ENCODE peak calls at places on chromosomes 13 and 19, in nine cellular contexts. A is heart right ventricle, T is HepG2, E is neuronal stem cell, C is neural progenitor cell, S is uterus, Z is transverse colon, N is pancreas, B is adrenal gland. P is an unnamed sample. For H3K36me3, the result is how much of the 10 kb centered on the place peaks cover.

GRCh38 chr13:49248433-49249002 is 793 bp downstream of the CDADC1 start:
- DNase-seq in A (no peak), T (peak), E (peak), C (peak), S (peak), Z (no peak), N (no peak), B (no peak), P (no peak)

GRCh38 chr19:10828981-10829821 is 6.8 kb downstream of the TMED1 start:
- DNase-seq in A (no peak), T (no peak), E (no peak), C (peak), S (no peak), Z (no peak), N (no peak), B (no peak), P (no peak)

GRCh38 chr19:17671906-17672305 is 16.2 kb downstream of the UNC13A start:
- DNase-seq in A (no peak), T (peak), E (no peak), C (peak), S (no peak), Z (no peak), N (no peak), B (no peak), P (no peak)

GRCh38 chr19:43643326-43643725 is 3.7 kb upstream of the CADM4 start:
- DNase-seq in A (no peak), T (no peak), E (no peak), C (no peak), S (no peak), Z (no peak), N (no peak), B (no peak), P (no peak)

GRCh38 chr19:4295972-4296771 is 6.0 kb downstream of the TMIGD2 start:
- DNase-seq in A (no peak), T (no peak), E (no peak), C (no peak), S (no peak), Z (peak), N (no peak), B (no peak), P (no peak)

GRCh38 chr13:23621316-23621645 is 51.1 kb downstream of the TNFRSF19 start:
- DNase-seq in A (no peak), T (peak), E (no peak), C (no peak), S (no peak), Z (no peak), N (no peak), B (peak), P (no peak)

GRCh38 chr19:12482505-12482886 is 2.1 kb downstream of the ZNF709 start:
- DNase-seq in A (no peak), T (no peak), E (no peak), C (no peak), S (no peak), Z (no peak), N (no peak), B (no peak), P (no peak)

GRCh38 chr13:99496322-99497142 is 4.7 kb upstream of the TM9SF2 start:
- DNase-seq in A (peak), T (peak), E (no peak), C (no peak), S (peak), Z (peak), N (no peak), B (peak), P (peak)

GRCh38 chr19:49224856-49225255 is 67.3 kb downstream of the TRPM4 start:
- DNase-seq in A (peak), T (peak), E (peak), C (peak), S (no peak), Z (peak), N (peak), B (peak), P (no peak)

DNA sequence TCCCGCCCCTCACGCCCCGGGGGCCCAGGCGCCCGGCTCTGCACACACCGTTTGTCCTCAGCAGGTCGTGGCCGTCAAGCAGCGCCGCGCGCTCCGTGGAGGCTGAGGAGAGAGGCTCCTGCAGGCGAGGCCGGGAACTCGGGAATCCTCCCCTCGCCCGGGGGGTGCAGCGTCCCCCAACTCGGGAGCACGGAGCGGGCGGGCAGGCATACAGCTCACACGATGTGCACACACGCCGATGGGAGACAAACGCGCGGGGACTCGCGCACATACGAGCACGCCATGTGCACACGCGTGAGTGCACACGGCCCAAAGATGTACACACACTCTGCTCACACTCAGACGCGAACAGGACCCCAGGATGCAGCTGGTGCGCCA is 703 bp downstream of the CLEC4G start:
- DNase-seq in A (no peak), T (no peak), E (no peak), C (no peak), S (no peak), Z (no peak), N (no peak), B (no peak), P (no peak)
- H3K36me3 ChIP-seq in A (under half), T (under half), E (under half), C (under half), S (under half), Z (under half), N (under half), B (under half), P (under half)

GRCh38 chr19:2081873-2082810 is 14.0 kb downstream of the MOB3A start:
- DNase-seq in A (no peak), T (no peak), E (no peak), C (no peak), S (no peak), Z (peak), N (no peak), B (no peak), P (peak)
- H3K36me3 ChIP-seq in A (half or more), T (under half), E (under half), C (under half), S (under half), Z (under half), N (under half), B (under half), P (half or more)

GRCh38 chr19:36090930-36091695 is 19.8 kb upstream of the OVOL3 start:
- DNase-seq in A (no peak), T (no peak), E (no peak), C (no peak), S (no peak), Z (no peak), N (no peak), B (no peak), P (no peak)
- H3K36me3 ChIP-seq in A (under half), T (half or more), E (half or more), C (under half), S (under half), Z (under half), N (under half), B (under half), P (under half)

DNA sequence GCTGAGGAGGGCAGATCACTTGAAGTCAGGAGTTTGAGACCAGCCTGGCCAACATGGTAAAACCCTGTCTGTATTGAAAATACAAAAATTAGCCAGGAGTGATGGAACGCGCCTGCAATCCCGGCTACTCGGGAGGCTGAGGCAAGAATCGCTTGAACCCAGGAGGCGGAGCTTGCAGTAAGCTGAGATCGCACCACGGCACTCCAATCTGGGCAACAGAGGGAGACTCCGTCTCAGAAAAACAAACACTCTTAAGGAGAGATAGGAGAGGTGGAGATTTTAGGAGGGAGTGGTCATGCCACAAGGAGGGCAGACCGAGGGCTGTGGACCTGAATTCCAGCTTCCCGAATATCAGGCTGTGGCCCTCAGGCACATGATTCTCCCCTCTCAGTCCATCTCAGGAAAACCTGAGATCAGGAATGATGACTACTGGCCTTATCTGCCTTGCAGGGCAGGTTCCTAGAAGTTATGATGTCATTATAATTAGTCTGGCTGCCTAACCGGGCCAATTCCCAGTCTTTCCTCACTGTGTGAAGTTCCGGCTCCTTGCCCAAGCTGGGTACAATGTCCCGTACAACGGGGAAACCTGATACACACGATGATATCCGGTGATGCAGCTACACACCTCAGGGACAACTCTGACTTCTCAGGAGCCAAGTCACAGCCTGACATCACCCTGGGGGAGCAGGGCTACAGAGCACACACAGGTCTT is 2.5 kb downstream of the SLC35E1 start:
- DNase-seq in A (no peak), T (no peak), E (no peak), C (no peak), S (no peak), Z (no peak), N (peak), B (no peak), P (no peak)
- H3K36me3 ChIP-seq in A (half or more), T (under half), E (under half), C (under half), S (under half), Z (under half), N (under half), B (under half), P (under half)

DNA sequence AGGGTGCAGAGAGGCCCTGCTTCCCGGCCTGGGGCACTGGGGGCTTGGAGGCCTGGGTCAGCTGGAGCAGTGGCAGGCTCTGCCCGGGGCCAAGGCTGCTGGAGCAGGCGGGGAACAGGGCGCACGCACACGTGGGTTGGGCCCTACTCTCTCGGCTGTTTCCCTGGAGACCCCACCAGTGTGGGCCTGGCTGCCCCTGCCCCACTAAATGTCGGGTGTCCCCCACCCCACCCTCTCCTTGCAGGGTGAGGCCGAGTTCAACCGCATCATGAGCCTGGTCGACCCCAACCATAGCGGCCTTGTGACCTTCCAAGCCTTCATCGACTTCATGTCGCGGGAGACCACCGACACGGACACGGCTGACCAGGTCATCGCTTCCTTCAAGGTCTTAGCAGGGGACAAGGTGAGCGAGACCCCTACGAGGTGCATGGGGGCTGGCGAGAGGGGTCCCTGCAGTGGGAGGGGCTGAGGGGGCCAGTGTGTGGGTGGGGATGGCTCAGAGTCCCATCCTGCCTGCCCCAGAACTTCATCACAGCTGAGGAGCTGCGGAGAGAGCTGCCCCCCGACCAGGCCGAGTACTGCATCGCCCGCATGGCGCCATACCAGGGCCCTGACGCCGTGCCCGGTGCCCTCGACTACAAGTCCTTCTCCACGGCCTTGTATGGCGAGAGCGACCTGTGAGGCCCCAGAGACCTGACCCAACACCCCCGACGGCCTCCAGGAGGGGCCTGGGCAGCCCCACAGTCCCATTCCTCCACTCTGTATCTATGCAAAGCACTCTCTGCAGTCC is 15.3 kb downstream of the CAPN12 start:
- DNase-seq in A (no peak), T (no peak), E (no peak), C (no peak), S (peak), Z (no peak), N (no peak), B (peak), P (no peak)
- H3K36me3 ChIP-seq in A (half or more), T (half or more), E (half or more), C (under half), S (under half), Z (under half), N (under half), B (under half), P (under half)

GRCh38 chr19:47682939-47683338 is 30.3 kb upstream of the EHD2 start:
- DNase-seq in A (no peak), T (no peak), E (no peak), C (no peak), S (no peak), Z (no peak), N (no peak), B (no peak), P (peak)

GRCh38 chr19:47681936-47682335 is 31.3 kb upstream of the EHD2 start:
- DNase-seq in A (no peak), T (no peak), E (no peak), C (no peak), S (no peak), Z (no peak), N (no peak), B (no peak), P (no peak)

GRCh38 chr19:47680858-47681332 is 32.3 kb upstream of the EHD2 start:
- DNase-seq in A (no peak), T (no peak), E (no peak), C (no peak), S (no peak), Z (no peak), N (no peak), B (no peak), P (no peak)

GRCh38 chr19:47679922-47680857 is 33.0 kb upstream of the EHD2 start:
- DNase-seq in A (no peak), T (no peak), E (no peak), C (no peak), S (no peak), Z (no peak), N (no peak), B (no peak), P (no peak)

DNA sequence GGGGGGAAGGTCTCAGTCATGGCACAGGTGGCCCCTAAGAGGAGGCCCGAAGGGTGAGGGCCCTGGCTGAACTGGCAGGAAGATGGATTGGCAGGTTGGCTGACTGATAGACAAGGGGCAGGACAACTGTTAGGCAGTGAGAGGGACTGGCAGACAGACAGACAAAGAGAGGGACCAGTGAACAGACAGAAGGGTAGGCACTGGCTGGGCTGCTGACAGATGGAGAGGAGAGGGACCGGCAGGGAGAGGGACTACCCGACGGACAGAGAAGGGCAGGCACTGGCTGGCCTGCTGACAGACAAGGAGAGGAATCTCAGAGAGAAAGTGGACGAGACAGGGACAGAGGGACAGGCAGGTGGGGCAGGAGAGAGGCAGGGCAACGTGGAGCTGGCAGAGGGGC is 31.8 kb upstream of the EHD2 start:
- DNase-seq in A (no peak), T (no peak), E (no peak), C (no peak), S (no peak), Z (no peak), N (no peak), B (no peak), P (no peak)
- H3K36me3 ChIP-seq in A (half or more), T (under half), E (under half), C (under half), S (under half), Z (under half), N (under half), B (under half), P (half or more)

GRCh38 chr13:29522044-29522685 is 73.3 kb downstream of the SLC7A1 start:
- DNase-seq in A (no peak), T (no peak), E (no peak), C (no peak), S (peak), Z (no peak), N (no peak), B (no peak), P (no peak)

GRCh38 chr13:29524641-29525040 is 70.8 kb downstream of the SLC7A1 start:
- DNase-seq in A (no peak), T (no peak), E (no peak), C (no peak), S (no peak), Z (no peak), N (no peak), B (no peak), P (no peak)

GRCh38 chr13:29521336-29521735 is 74.2 kb downstream of the SLC7A1 start:
- DNase-seq in A (no peak), T (no peak), E (no peak), C (no peak), S (no peak), Z (no peak), N (no peak), B (no peak), P (no peak)

GRCh38 chr13:29524176-29524575 is 71.3 kb downstream of the SLC7A1 start:
- DNase-seq in A (peak), T (no peak), E (no peak), C (no peak), S (no peak), Z (no peak), N (no peak), B (peak), P (peak)

GRCh38 chr13:29523199-29523931 is 72.1 kb downstream of the SLC7A1 start:
- DNase-seq in A (peak), T (no peak), E (no peak), C (no peak), S (no peak), Z (no peak), N (no peak), B (peak), P (peak)
- H3K36me3 ChIP-seq in A (under half), T (half or more), E (under half), C (under half), S (under half), Z (under half), N (under half), B (under half), P (under half)

DNA sequence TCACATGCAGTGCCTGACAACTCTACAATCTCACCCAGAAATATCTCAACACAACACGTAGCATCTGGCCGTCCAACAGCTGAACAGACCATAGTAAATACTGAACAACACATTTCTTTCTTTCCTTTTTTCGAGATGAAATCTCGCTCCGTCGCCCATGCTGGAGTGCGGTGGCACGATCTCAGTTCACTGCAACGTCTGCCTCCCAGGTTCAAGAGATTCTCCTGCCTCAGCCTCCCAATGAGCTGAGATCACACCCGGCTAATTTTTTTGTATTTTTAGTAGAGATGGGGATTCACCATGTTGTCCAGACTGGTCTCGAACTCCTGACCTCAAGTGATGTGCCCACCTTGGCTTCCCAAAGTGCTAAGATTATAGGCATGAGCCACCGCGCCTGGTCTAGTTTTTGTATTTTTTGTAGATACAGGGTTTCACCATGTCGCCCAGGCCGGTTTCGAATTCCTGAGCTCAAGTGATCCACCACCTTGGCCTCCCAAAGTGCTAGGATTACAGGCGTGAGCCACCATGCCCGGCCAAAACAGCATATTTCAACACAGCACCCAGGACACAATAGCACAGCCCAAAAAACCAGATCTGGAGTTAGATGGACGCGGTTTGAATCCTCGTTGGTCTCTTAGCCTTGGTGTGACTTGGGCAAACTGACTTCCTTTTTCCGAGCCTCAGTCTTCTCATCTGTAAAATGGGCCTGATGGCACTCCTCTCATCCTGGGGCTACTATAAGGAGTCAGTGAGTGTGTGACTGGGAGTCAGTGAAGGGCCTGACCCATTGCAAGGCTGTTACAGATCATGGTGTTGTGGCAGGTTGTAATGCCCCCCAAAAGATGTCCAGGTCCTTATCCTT is 22.6 kb downstream of the CYP2A6 start:
- DNase-seq in A (no peak), T (no peak), E (no peak), C (no peak), S (peak), Z (no peak), N (no peak), B (no peak), P (no peak)
- H3K36me3 ChIP-seq in A (under half), T (under half), E (under half), C (under half), S (under half), Z (under half), N (under half), B (under half), P (under half)

GRCh38 chr13:59962343-59962742 is 201.4 kb downstream of the DIAPH3 start:
- DNase-seq in A (no peak), T (no peak), E (no peak), C (no peak), S (no peak), Z (no peak), N (no peak), B (no peak), P (no peak)
- H3K36me3 ChIP-seq in A (under half), T (under half), E (under half), C (under half), S (under half), Z (under half), N (under half), B (under half), P (under half)

GRCh38 chr13:79530270-79530669 is 49.3 kb downstream of the NDFIP2 start:
- DNase-seq in A (no peak), T (no peak), E (no peak), C (no peak), S (no peak), Z (no peak), N (no peak), B (no peak), P (no peak)
- H3K36me3 ChIP-seq in A (under half), T (under half), E (under half), C (under half), S (under half), Z (under half), N (under half), B (under half), P (under half)

P was measured in psoas muscle.